ENCODE peak calls at places on chromosomes 11 and 22, in eight cellular contexts. S is HFFc6, U is heart left ventricle, O is fibroblast of lung, A is upper lobe of right lung, J is fibroblast of mammary gland, K is ovary, V is AG04449. E is an unnamed sample.

GRCh38 chr11:92480519-92480918 is 255.9 kb downstream of the FAT3 start:
- DNase-seq in S (no peak), U (no peak), O (peak), A (no peak), J (peak), K (no peak), V (no peak), E (peak)

GRCh38 chr11:78801161-78801884 is 226.7 kb upstream of the NARS2 start:
- DNase-seq in S (peak), U (peak), O (peak), A (no peak), J (peak), K (no peak), V (peak), E (peak)

GRCh38 chr11:68549789-68550484 is 89.4 kb downstream of the PPP6R3 start:
- DNase-seq in S (no peak), U (no peak), O (peak), A (no peak), J (peak), K (no peak), V (no peak), E (peak)

GRCh38 chr22:35863432-35863831 is 145.8 kb downstream of the APOL5 start:
- DNase-seq in S (no peak), U (no peak), O (no peak), A (no peak), J (no peak), K (no peak), V (no peak), E (no peak)

GRCh38 chr22:29216873-29217666 is 11.4 kb downstream of the EMID1 start:
- DNase-seq in S (no peak), U (no peak), O (peak), A (no peak), J (no peak), K (peak), V (peak), E (peak)

GRCh38 chr11:33869511-33870422 is 22.1 kb downstream of the LMO2 start:
- DNase-seq in S (no peak), U (peak), O (peak), A (peak), J (peak), K (no peak), V (no peak), E (no peak)

GRCh38 chr11:92302766-92303165 is 78.1 kb downstream of the FAT3 start:
- DNase-seq in S (peak), U (no peak), O (peak), A (no peak), J (no peak), K (no peak), V (no peak), E (no peak)

GRCh38 chr11:66725646-66726045 is 3.4 kb downstream of the SPTBN2 start:
- DNase-seq in S (no peak), U (no peak), O (peak), A (no peak), J (no peak), K (no peak), V (peak), E (no peak)

GRCh38 chr22:49765091-49765771 is 62.4 kb downstream of the BRD1 start:
- DNase-seq in S (no peak), U (no peak), O (no peak), A (peak), J (no peak), K (no peak), V (no peak), E (no peak)

GRCh38 chr11:95989216-95989615 is 65.3 kb upstream of the MTMR2 start:
- DNase-seq in S (no peak), U (no peak), O (no peak), A (no peak), J (no peak), K (no peak), V (no peak), E (no peak)

GRCh38 chr22:24402460-24403192 is 24.8 kb upstream of the ADORA2A start:
- DNase-seq in S (peak), U (peak), O (peak), A (no peak), J (peak), K (peak), V (peak), E (peak)

GRCh38 chr11:20618083-20618482 is 18.7 kb downstream of the SLC6A5 start:
- DNase-seq in S (no peak), U (no peak), O (no peak), A (no peak), J (no peak), K (no peak), V (no peak), E (no peak)

GRCh38 chr11:27875480-27876208 is 175.4 kb upstream of the BDNF start:
- DNase-seq in S (no peak), U (no peak), O (no peak), A (no peak), J (no peak), K (no peak), V (no peak), E (no peak)

GRCh38 chr11:118005224-118006152 is 19.3 kb downstream of the IL10RA start:
- DNase-seq in S (no peak), U (no peak), O (no peak), A (no peak), J (no peak), K (no peak), V (no peak), E (no peak)

GRCh38 chr11:65180877-65181568 is 705 bp upstream of the CAPN1 start:
- DNase-seq in S (peak), U (peak), O (peak), A (peak), J (peak), K (peak), V (no peak), E (no peak)

GRCh38 chr11:20274031-20274430 is 89.5 kb upstream of the HTATIP2 start:
- DNase-seq in S (no peak), U (no peak), O (no peak), A (no peak), J (no peak), K (no peak), V (no peak), E (no peak)

GRCh38 chr11:28628412-28628811 is 520.2 kb downstream of the METTL15 start:
- DNase-seq in S (no peak), U (no peak), O (no peak), A (no peak), J (no peak), K (no peak), V (no peak), E (no peak)

GRCh38 chr22:49969751-49970527 is 9.4 kb downstream of the PIM3 start:
- DNase-seq in S (no peak), U (no peak), O (no peak), A (peak), J (no peak), K (peak), V (no peak), E (no peak)

GRCh38 chr22:32248276-32248675 is 6.9 kb downstream of the SLC5A4 start:
- DNase-seq in S (no peak), U (no peak), O (no peak), A (no peak), J (no peak), K (no peak), V (no peak), E (no peak)

GRCh38 chr22:23565288-23565941 is 14.7 kb downstream of the IGLL1 start:
- DNase-seq in S (no peak), U (no peak), O (no peak), A (no peak), J (peak), K (no peak), V (no peak), E (no peak)

GRCh38 chr22:19800761-19801244 is 40.2 kb downstream of the TBX1 start:
- DNase-seq in S (peak), U (no peak), O (peak), A (no peak), J (peak), K (no peak), V (no peak), E (no peak)

GRCh38 chr11:75814369-75814685 is 683 bp upstream of the UVRAG start:
- DNase-seq in S (no peak), U (no peak), O (no peak), A (no peak), J (no peak), K (no peak), V (no peak), E (no peak)

GRCh38 chr22:28710889-28711285 is 30.7 kb downstream of the CHEK2 start:
- DNase-seq in S (no peak), U (no peak), O (peak), A (no peak), J (peak), K (no peak), V (no peak), E (no peak)

GRCh38 chr22:48595511-48595905 is 1232.2 kb downstream of the BRD1 start:
- DNase-seq in S (no peak), U (no peak), O (no peak), A (no peak), J (no peak), K (no peak), V (no peak), E (no peak)

GRCh38 chr11:83464181-83464580 is 178.0 kb upstream of the CCDC90B start:
- DNase-seq in S (no peak), U (no peak), O (no peak), A (no peak), J (no peak), K (no peak), V (no peak), E (no peak)

GRCh38 chr11:33761471-33761870 is 12.8 kb downstream of the FBXO3 start:
- DNase-seq in S (no peak), U (no peak), O (no peak), A (no peak), J (no peak), K (no peak), V (no peak), E (no peak)

GRCh38 chr22:50076646-50077624 is 8.3 kb downstream of the MLC1 start:
- DNase-seq in S (no peak), U (no peak), O (no peak), A (peak), J (no peak), K (no peak), V (no peak), E (no peak)

GRCh38 chr11:30254307-30255298 is 23.8 kb downstream of the FSHB start:
- DNase-seq in S (no peak), U (no peak), O (peak), A (no peak), J (no peak), K (no peak), V (no peak), E (no peak)

GRCh38 chr22:29626497-29627195 is 23.2 kb downstream of the NF2 start:
- DNase-seq in S (peak), U (no peak), O (peak), A (no peak), J (peak), K (no peak), V (no peak), E (peak)

GRCh38 chr22:37696657-37697539 is at the start of gene TRIOBP:
- DNase-seq in S (peak), U (peak), O (peak), A (peak), J (peak), K (peak), V (peak), E (peak)
- TF ChIP-seq CTCF in S (peak), U (peak), O (peak), A (peak), J (peak), K (peak), V (peak), E (peak)

GRCh38 chr11:22536036-22536435 is 89.6 kb downstream of the FANCF start:
- DNase-seq in S (no peak), U (no peak), O (peak), A (no peak), J (no peak), K (no peak), V (no peak), E (no peak)

DNA sequence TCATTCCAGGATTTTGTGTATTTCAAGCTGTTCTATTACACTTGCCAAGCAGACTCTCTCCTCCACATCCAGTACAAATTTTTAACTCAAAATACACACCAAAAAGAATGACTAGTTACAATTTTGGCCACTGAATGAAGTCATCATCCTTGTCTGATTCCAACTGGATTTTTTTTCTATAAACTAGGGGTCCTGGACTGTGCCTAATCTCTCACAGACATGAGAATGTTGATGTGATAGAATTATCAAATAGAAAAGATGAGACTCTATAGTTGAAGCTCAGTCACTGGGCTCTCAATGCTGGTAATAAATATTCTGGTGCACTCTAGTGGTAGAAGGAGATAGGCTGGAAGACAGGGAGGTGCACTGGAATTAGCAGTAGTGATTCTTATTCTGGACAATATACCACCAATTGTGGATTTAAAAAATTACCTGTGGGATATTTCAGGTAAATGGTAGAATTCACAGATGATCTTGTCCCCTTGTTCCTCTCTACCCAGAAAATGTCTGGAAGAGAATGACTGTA is 85.7 kb downstream of the FANCF start:
- DNase-seq in S (no peak), U (no peak), O (peak), A (no peak), J (peak), K (no peak), V (no peak), E (no peak)
- TF ChIP-seq CTCF in S (no peak), U (no peak), O (peak), A (peak), J (peak), K (no peak), V (peak), E (peak)

GRCh38 chr11:57457643-57458023 is 2.7 kb upstream of the RTN4RL2 start:
- DNase-seq in S (no peak), U (no peak), O (no peak), A (no peak), J (no peak), K (no peak), V (no peak), E (no peak)
- TF ChIP-seq CTCF in S (peak), U (no peak), O (no peak), A (no peak), J (no peak), K (no peak), V (no peak), E (no peak)

GRCh38 chr11:121469910-121470309 is 17.1 kb upstream of the SORL1-AS1 start:
- DNase-seq in S (no peak), U (no peak), O (no peak), A (no peak), J (no peak), K (no peak), V (no peak), E (no peak)
- TF ChIP-seq CTCF in S (no peak), U (no peak), O (no peak), A (no peak), J (no peak), K (no peak), V (no peak), E (no peak)

GRCh38 chr11:94515398-94515797 is 3.1 kb downstream of the C11orf97 start:
- DNase-seq in S (no peak), U (no peak), O (no peak), A (no peak), J (no peak), K (no peak), V (no peak), E (no peak)
- TF ChIP-seq CTCF in S (no peak), U (no peak), O (no peak), A (no peak), J (no peak), K (no peak), V (no peak), E (no peak)

GRCh38 chr22:21887841-21888240 is 20.4 kb upstream of the MAPK1 start:
- DNase-seq in S (no peak), U (no peak), O (no peak), A (no peak), J (no peak), K (no peak), V (no peak), E (no peak)
- TF ChIP-seq CTCF in S (no peak), U (no peak), O (no peak), A (no peak), J (no peak), K (no peak), V (no peak), E (no peak)

DNA sequence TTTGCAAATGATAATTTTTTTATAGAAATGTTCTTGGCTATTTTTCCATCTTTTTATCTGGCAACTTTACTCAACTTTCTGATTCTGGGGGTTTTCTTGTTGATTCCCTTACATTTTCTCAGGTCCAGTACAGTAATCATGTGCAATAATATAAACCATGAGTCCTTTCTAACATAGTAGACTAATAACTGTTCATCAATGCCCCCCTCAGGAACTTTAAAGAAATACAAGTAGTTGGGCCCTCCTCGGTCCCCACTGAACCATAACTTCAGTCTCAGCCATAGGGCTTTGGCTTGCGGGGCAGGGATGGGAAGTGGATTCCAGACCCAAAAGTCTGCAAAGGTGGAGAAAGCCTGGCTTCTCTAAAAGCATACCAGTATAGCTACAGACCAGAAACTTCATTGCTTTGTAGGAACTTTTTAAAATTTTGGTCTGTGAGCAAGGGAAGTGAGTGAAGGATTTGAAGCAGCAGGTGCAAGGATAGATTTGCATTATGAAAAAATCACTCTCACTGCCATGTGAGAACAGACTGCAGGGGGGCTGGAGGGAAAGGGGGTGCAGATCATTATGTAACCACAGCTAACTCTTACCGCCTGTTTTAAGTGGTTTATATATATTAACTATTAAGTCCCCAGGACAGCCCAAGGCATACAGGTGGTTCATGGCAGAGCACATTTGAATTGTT is 10.5 kb upstream of the TUB start:
- DNase-seq in S (peak), U (no peak), O (peak), A (no peak), J (peak), K (no peak), V (no peak), E (no peak)
- TF ChIP-seq CTCF in S (peak), U (peak), O (peak), A (peak), J (peak), K (no peak), V (peak), E (peak)

GRCh38 chr22:21867528-21868266 is at the start of gene MAPK1:
- DNase-seq in S (peak), U (peak), O (peak), A (peak), J (peak), K (peak), V (no peak), E (peak)
- TF ChIP-seq CTCF in S (peak), U (peak), O (peak), A (peak), J (no peak), K (peak), V (peak), E (peak)